ENCODE peak calls at places on chromosomes 5 and 9, in four cellular contexts. P is GM12878, R is K562, E is HepG2. U is an unnamed sample.

GRCh38 chr5:84248013-84248412 is 136.7 kb downstream of the EDIL3 start:
- DNase-seq in R (no peak), E (no peak), P (no peak), U (no peak)

GRCh38 chr9:14175778-14176177 is 138.2 kb downstream of the NFIB start:
- DNase-seq in R (no peak), E (no peak), P (no peak), U (no peak)

GRCh38 chr5:158388018-158388417 is 529.1 kb upstream of the CLINT1 start:
- DNase-seq in R (no peak), P (no peak), E (no peak), U (peak)

GRCh38 chr5:128052764-128053163 is 30.8 kb upstream of the SLC12A2 start:
- DNase-seq in R (no peak), P (no peak), E (no peak), U (no peak)

GRCh38 chr9:104872959-104873850 is 54.8 kb downstream of the ABCA1 start:
- DNase-seq in P (no peak), E (peak), R (no peak), U (peak)

GRCh38 chr5:10018670-10019069 is 231.0 kb downstream of the ATPSCKMT start:
- DNase-seq in R (no peak), P (no peak), E (no peak), U (no peak)

GRCh38 chr9:34086889-34087288 is 38.2 kb upstream of the UBAP2 start:
- DNase-seq in E (no peak), R (no peak), P (no peak), U (no peak)

GRCh38 chr9:37943329-37944265 is 39.7 kb upstream of the SLC25A51 start:
- DNase-seq in R (no peak), E (no peak), P (no peak), U (no peak)

GRCh38 chr5:179858241-179858585 is 404 bp downstream of the MRNIP start:
- DNase-seq in E (peak), P (peak), R (peak), U (peak)

GRCh38 chr9:135248721-135249120 is 161.3 kb downstream of the OLFM1 start:
- DNase-seq in P (no peak), E (no peak), R (no peak), U (no peak)

GRCh38 chr9:124395826-124396225 is 19.4 kb downstream of the PSMB7 start:
- DNase-seq in R (no peak), E (no peak), P (no peak), U (no peak)

GRCh38 chr5:1997640-1998347 is 115.1 kb upstream of the IRX4 start:
- DNase-seq in E (no peak), P (no peak), R (no peak), U (no peak)

GRCh38 chr5:137921931-137922330 is 32.7 kb downstream of the PKD2L2 start:
- DNase-seq in P (no peak), E (no peak), R (no peak), U (no peak)

GRCh38 chr9:106878081-106878837 is 15.3 kb downstream of the ZNF462 start:
- DNase-seq in E (no peak), P (no peak), R (no peak), U (peak)

GRCh38 chr5:121725450-121725849 is 126.2 kb upstream of the FTMT start:
- DNase-seq in E (no peak), P (no peak), R (no peak), U (no peak)

GRCh38 chr9:137451976-137452760 is 7.0 kb downstream of the NSMF start:
- DNase-seq in P (no peak), R (no peak), E (no peak), U (no peak)

GRCh38 chr9:72129271-72130156 is 19.7 kb upstream of the GDA start:
- DNase-seq in R (no peak), E (peak), P (no peak), U (no peak)

GRCh38 chr5:98454904-98455303 is 318.6 kb upstream of the RGMB start:
- DNase-seq in P (no peak), E (no peak), R (no peak), U (no peak)

GRCh38 chr9:13351768-13352386 is 72.4 kb upstream of the MPDZ start:
- DNase-seq in P (no peak), R (no peak), E (peak), U (peak)

GRCh38 chr9:113558632-113559502 is 95.3 kb downstream of the RGS3 start:
- DNase-seq in R (no peak), E (peak), P (no peak), U (peak)

GRCh38 chr5:136058031-136058971 is 29.5 kb downstream of the TGFBI start:
- DNase-seq in R (no peak), E (peak), P (no peak), U (no peak)

GRCh38 chr9:115847245-115847644 is 306.3 kb upstream of the PAPPA start:
- DNase-seq in R (no peak), E (no peak), P (no peak), U (no peak)

GRCh38 chr9:114348261-114348905 is 18.7 kb downstream of the ORM2 start:
- DNase-seq in E (no peak), R (no peak), P (no peak), U (no peak)

GRCh38 chr5:33074548-33074947 is 363.4 kb downstream of the NPR3 start:
- DNase-seq in E (no peak), P (no peak), R (no peak), U (no peak)

GRCh38 chr5:35857606-35858205 is 1.0 kb downstream of the IL7R start:
- DNase-seq in E (no peak), R (no peak), P (no peak), U (no peak)

GRCh38 chr5:140084466-140084865 is 29.4 kb upstream of the PURA start:
- DNase-seq in E (no peak), P (no peak), R (no peak), U (no peak)

GRCh38 chr5:61610262-61611024 is 278.4 kb downstream of the ZSWIM6 start:
- DNase-seq in R (no peak), P (no peak), E (no peak), U (no peak)

GRCh38 chr9:136010615-136011341 is 49.6 kb upstream of the UBAC1 start:
- DNase-seq in E (no peak), P (no peak), R (no peak), U (no peak)

GRCh38 chr5:126597156-126597555 is 2.1 kb upstream of the ALDH7A1 start:
- DNase-seq in R (no peak), P (no peak), E (peak), U (no peak)

GRCh38 chr5:37771731-37772130 is 68.1 kb downstream of the GDNF start:
- DNase-seq in E (no peak), R (no peak), P (no peak), U (no peak)

GRCh38 chr9:86099695-86100364 is 472 bp upstream of the GOLM1 start:
- DNase-seq in E (no peak), P (no peak), R (no peak), U (peak)

DNA sequence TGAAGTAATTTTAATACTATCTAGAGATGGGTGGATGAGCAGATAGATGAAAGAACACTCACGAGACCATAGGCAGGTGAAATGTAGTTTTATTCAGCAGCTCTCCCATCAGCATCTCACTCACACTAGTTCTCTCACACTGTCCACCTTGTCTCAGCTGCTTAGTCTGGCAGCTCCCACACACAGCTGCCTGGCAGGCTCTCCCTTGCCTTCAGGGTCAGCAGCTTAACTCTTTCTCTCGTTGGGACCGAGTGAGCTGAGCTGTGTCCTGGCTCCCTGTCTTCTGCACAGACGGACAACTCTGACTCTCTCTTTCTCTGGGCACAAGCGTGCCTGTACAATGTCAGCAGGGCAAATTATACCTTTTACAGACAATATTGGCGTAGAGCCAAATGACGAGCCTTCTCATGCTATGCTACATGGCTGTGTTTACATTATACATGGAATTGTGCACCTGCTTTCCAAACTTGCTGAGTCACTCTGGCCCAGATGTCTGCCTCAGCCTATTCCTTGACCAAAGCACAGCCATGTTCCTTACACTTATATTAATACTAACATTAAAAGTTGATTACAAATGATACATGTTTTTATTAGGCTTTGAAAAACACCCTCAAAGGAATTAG is 188.5 kb downstream of the CYLC2 start:
- DNase-seq in E (peak), R (no peak), P (no peak), U (peak)
- TF ChIP-seq NFIC in E (no peak), R (peak), P (no peak), U (peak)

GRCh38 chr9:5851445-5851844 is 18.5 kb upstream of the ERMP1 start:
- DNase-seq in P (peak), R (no peak), E (no peak), U (no peak)
- TF ChIP-seq NFIC in P (peak), R (no peak), E (no peak), U (no peak)

GRCh38 chr5:133753856-133754255 is 141.5 kb upstream of the FSTL4 start:
- DNase-seq in P (no peak), E (no peak), R (no peak), U (no peak)
- TF ChIP-seq NFIC in P (no peak), E (no peak), R (no peak), U (no peak)

GRCh38 chr5:76807296-76807695 is 11.5 kb upstream of the F2RL1 start:
- DNase-seq in R (no peak), E (peak), P (no peak), U (no peak)

GRCh38 chr5:76811214-76811613 is 7.6 kb upstream of the F2RL1 start:
- DNase-seq in E (no peak), R (no peak), P (no peak), U (no peak)

GRCh38 chr5:76809141-76809540 is 9.7 kb upstream of the F2RL1 start:
- DNase-seq in P (no peak), E (no peak), R (no peak), U (no peak)

GRCh38 chr5:76808142-76808691 is 10.6 kb upstream of the F2RL1 start:
- DNase-seq in E (no peak), P (no peak), R (no peak), U (no peak)

GRCh38 chr5:76810236-76810635 is 8.6 kb upstream of the F2RL1 start:
- DNase-seq in E (no peak), P (no peak), R (no peak), U (no peak)
- TF ChIP-seq NFIC in E (no peak), P (no peak), R (no peak), U (no peak)

DNA sequence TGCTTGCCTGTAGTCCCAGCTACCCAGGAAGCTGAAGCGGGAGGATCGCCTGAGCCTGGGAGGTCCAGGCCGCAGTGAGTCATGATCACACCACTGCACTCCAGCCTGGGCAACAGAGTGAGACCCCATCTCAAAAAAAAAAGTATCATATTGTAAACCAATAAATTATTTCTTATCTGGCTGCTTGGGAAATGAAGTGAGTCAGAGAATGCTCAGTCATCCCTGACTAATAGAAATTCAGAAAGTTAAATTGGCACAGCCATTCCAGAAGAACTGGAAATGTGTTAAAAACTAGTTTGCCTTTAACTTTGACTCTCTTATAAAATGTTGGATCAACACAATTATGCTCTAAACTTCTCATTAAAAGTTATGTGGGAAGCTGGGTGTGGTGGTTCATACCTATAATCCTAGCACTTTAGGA is 9.8 kb upstream of the GNE start:
- DNase-seq in R (no peak), E (no peak), P (no peak), U (no peak)
- TF ChIP-seq NFIC in R (no peak), E (no peak), P (no peak), U (no peak)

GRCh38 chr5:132103380-132103951 is 29.9 kb downstream of the CSF2 start:
- DNase-seq in R (peak), P (peak), E (peak), U (peak)

GRCh38 chr5:132102944-132103343 is 29.4 kb downstream of the CSF2 start:
- DNase-seq in E (no peak), P (no peak), R (no peak), U (no peak)

GRCh38 chr5:132105688-132106087 is 32.1 kb downstream of the CSF2 start:
- DNase-seq in P (no peak), R (no peak), E (no peak), U (peak)

GRCh38 chr5:132103969-132104391 is 30.4 kb downstream of the CSF2 start:
- DNase-seq in R (no peak), E (no peak), P (peak), U (no peak)

GRCh38 chr5:132104561-132104960 is 31.0 kb downstream of the CSF2 start:
- DNase-seq in P (no peak), R (no peak), E (no peak), U (no peak)
- TF ChIP-seq NFIC in P (no peak), R (no peak), E (no peak), U (no peak)

U was measured in SK-N-SH.